ENCODE peak calls at places on chromosome 10, in ten cellular contexts. R is C1 segment of cervical spinal cord, E is T-cell, K is AG09319, I is mucosa of gallbladder, S is cerebellum, B is non-pigmented ciliary epithelial cell, L is dermis microvascular lymphatic vessel endothelial cell, D is fibroblast of lung, H is DMS153. M is an unnamed sample.

GRCh38 chr10:30688456-30688855 is 58.9 kb upstream of the LYZL2 start:
- DNase-seq in D (peak; percentile 13), S (no peak), K (no peak), E (no peak), L (no peak), H (no peak), R (no peak), I (no peak), B (no peak), M (no peak)

GRCh38 chr10:119663866-119664698 is 12.9 kb downstream of the BAG3 start:
- DNase-seq in S (no peak), I (no peak), B (no peak), R (no peak), H (no peak), E (peak; percentile 47), D (no peak), L (no peak), K (no peak), M (no peak)

GRCh38 chr10:113132651-113133088 is 182.6 kb downstream of the TCF7L2 start:
- DNase-seq in B (no peak), S (no peak), K (peak; percentile 45), R (no peak), E (no peak), I (no peak), H (no peak), L (no peak), D (peak; percentile 70), M (no peak)

GRCh38 chr10:109327266-109327665 is 596.0 kb downstream of the XPNPEP1 start:
- DNase-seq in B (no peak), D (peak; percentile 45), E (no peak), I (no peak), S (no peak), K (no peak), R (no peak), H (no peak), L (no peak), M (no peak)

GRCh38 chr10:122435212-122435827 is 19.1 kb upstream of the ARMS2 start:
- DNase-seq in D (peak; percentile 24), E (no peak), K (no peak), R (no peak), S (peak; percentile 13), B (no peak), L (peak; percentile 53), H (no peak), I (no peak), M (no peak)

GRCh38 chr10:27449571-27449970 is 54.5 kb upstream of the RAB18 start:
- DNase-seq in R (no peak), K (no peak), E (no peak), H (no peak), I (no peak), B (no peak), L (no peak), D (no peak), S (no peak), M (no peak)

GRCh38 chr10:131630772-131631258 is 270.0 kb upstream of the PPP2R2D start:
- DNase-seq in I (peak; percentile 10), L (no peak), H (no peak), K (no peak), R (no peak), B (no peak), D (no peak), E (no peak), S (no peak), M (no peak)

GRCh38 chr10:91410638-91411367 is 659 bp downstream of the HECTD2 start:
- DNase-seq in B (no peak), R (peak; percentile 71), L (peak; percentile 56), I (peak; percentile 11), K (no peak), E (no peak), S (peak; percentile 30), D (peak; percentile 71), H (no peak), M (no peak)

GRCh38 chr10:88467835-88468485 is 115.2 kb downstream of the RNLS start:
- DNase-seq in K (no peak), I (no peak), H (no peak), D (peak; percentile 47), B (no peak), S (no peak), R (no peak), L (no peak), E (no peak), M (no peak)

GRCh38 chr10:16809074-16809718 is 8.0 kb downstream of the RSU1 start:
- DNase-seq in R (peak; percentile 8), B (no peak), H (no peak), L (peak; percentile 77), S (peak; percentile 47), I (peak; percentile 13), D (peak; percentile 18), K (no peak), E (peak; percentile 19), M (no peak)

GRCh38 chr10:132274986-132275385 is 32.8 kb downstream of the STK32C start:
- DNase-seq in B (no peak), I (no peak), E (no peak), D (no peak), S (no peak), R (no peak), L (no peak), K (no peak), H (no peak), M (no peak)

GRCh38 chr10:32661346-32661745 is 215.4 kb downstream of the CCDC7 start:
- DNase-seq in E (no peak), I (no peak), R (no peak), K (no peak), H (no peak), D (no peak), S (no peak), L (no peak), B (no peak), M (no peak)

GRCh38 chr10:108970016-108970415 is 953.3 kb downstream of the XPNPEP1 start:
- DNase-seq in I (peak; percentile 30), R (no peak), S (no peak), B (no peak), L (peak; percentile 5), E (no peak), D (peak; percentile 42), H (no peak), K (no peak), M (no peak)

GRCh38 chr10:43396061-43396927 is 12.7 kb downstream of the HNRNPF start:
- DNase-seq in R (peak; percentile 88), H (peak; percentile 71), B (no peak), I (peak; percentile 70), D (peak; percentile 69), S (peak; percentile 84), K (no peak), L (peak; percentile 71), E (peak; percentile 46), M (peak; percentile 92)

GRCh38 chr10:19730071-19730470 is 86.2 kb upstream of the PLXDC2 start:
- DNase-seq in S (no peak), B (peak; percentile 56), H (no peak), L (no peak), I (no peak), E (no peak), D (peak; percentile 86), R (no peak), K (peak; percentile 2), M (no peak)

GRCh38 chr10:99339077-99339476 is 9.9 kb downstream of the CNNM1 start:
- DNase-seq in K (no peak), E (no peak), B (no peak), D (peak; percentile 49), R (no peak), S (no peak), H (no peak), I (no peak), L (no peak), M (no peak)

GRCh38 chr10:77191324-77192049 is 446.1 kb downstream of the KCNMA1 start:
- DNase-seq in I (peak; percentile 77), L (no peak), H (no peak), E (no peak), D (no peak), R (no peak), B (no peak), S (no peak), K (no peak), M (no peak)

GRCh38 chr10:36638461-36638860 is 486.9 kb upstream of the ANKRD30A start:
- DNase-seq in K (no peak), D (no peak), B (no peak), H (no peak), R (no peak), L (no peak), E (no peak), S (no peak), I (no peak), M (no peak)

GRCh38 chr10:69123306-69123746 is 652 bp upstream of the VPS26A start:
- DNase-seq in I (no peak), S (no peak), R (no peak), K (peak; percentile 34), B (peak; percentile 19), H (no peak), E (no peak), D (peak; percentile 66), L (peak; percentile 75), M (no peak)

GRCh38 chr10:89173075-89173474 is 34.0 kb downstream of the CH25H start:
- DNase-seq in D (no peak), L (no peak), R (no peak), K (no peak), B (no peak), E (no peak), S (no peak), I (no peak), H (no peak), M (no peak)

GRCh38 chr10:79116801-79117723 is 48.3 kb downstream of the ZMIZ1 start:
- DNase-seq in B (no peak), I (peak; percentile 77), E (no peak), H (no peak), S (peak; percentile 45), L (no peak), K (no peak), R (no peak), D (peak; percentile 56), M (no peak)

GRCh38 chr10:32000937-32001336 is 55.3 kb downstream of the KIF5B start:
- DNase-seq in R (no peak), I (no peak), D (peak; percentile 76), L (no peak), H (no peak), S (no peak), E (no peak), B (peak; percentile 42), K (no peak), M (no peak)

GRCh38 chr10:129808092-129808983 is 155.7 kb downstream of the EBF3 start:
- DNase-seq in D (no peak), K (no peak), S (no peak), L (no peak), B (no peak), H (no peak), R (no peak), E (no peak), I (no peak), M (no peak)

GRCh38 chr10:126247454-126247975 is 140.8 kb downstream of the ADAM12 start:
- DNase-seq in D (peak; percentile 100), B (peak; percentile 98), S (no peak), K (peak; percentile 89), I (no peak), H (no peak), E (no peak), L (no peak), R (no peak), M (no peak)

GRCh38 chr10:122142652-122143237 is 128.4 kb upstream of the BTBD16 start:
- DNase-seq in K (no peak), H (no peak), D (no peak), B (no peak), S (peak; percentile 59), E (no peak), I (no peak), L (peak; percentile 35), R (peak; percentile 69), M (peak; percentile 82)

GRCh38 chr10:132133005-132133404 is 53.7 kb upstream of the DPYSL4 start:
- DNase-seq in B (no peak), S (peak; percentile 87), K (no peak), H (no peak), D (no peak), R (peak; percentile 34), I (no peak), L (no peak), E (no peak), M (no peak)

GRCh38 chr10:68856352-68856751 is 29.0 kb downstream of the STOX1 start:
- DNase-seq in D (no peak), B (no peak), H (no peak), E (no peak), I (no peak), S (no peak), K (no peak), L (no peak), R (no peak), M (no peak)

GRCh38 chr10:30187010-30187409 is 127.6 kb upstream of the JCAD start:
- DNase-seq in D (no peak), S (no peak), L (no peak), B (no peak), K (no peak), R (no peak), H (no peak), E (no peak), I (no peak), M (no peak)